ENCODE peak calls at places on chromosomes 3 and 15, in four cellular contexts. K is neural progenitor cell, L is WERI-Rb-1, I is uterus. Z is an unnamed sample. For H3K36me3, the result is how much of the 10 kb centered on the place peaks cover.

GRCh38 chr3:123113889-123114450 is 47.1 kb downstream of the PDIA5 start:
- DNase-seq in K (no peak), I (no peak), L (no peak), Z (no peak)

GRCh38 chr3:87076951-87077350 is 86.0 kb upstream of the VGLL3 start:
- DNase-seq in L (no peak), K (no peak), I (no peak), Z (no peak)

GRCh38 chr3:72411102-72411501 is 437.1 kb downstream of the SHQ1 start:
- DNase-seq in K (no peak), I (no peak), L (no peak), Z (no peak)

GRCh38 chr15:82968066-82968465 is 15.5 kb upstream of the HOMER2 start:
- DNase-seq in I (no peak), L (no peak), K (no peak), Z (no peak)

GRCh38 chr15:34271493-34271892 is 46.7 kb downstream of the EMC4 start:
- DNase-seq in L (no peak), K (no peak), I (peak), Z (no peak)

GRCh38 chr15:70387086-70387485 is 289.4 kb upstream of the TLE3 start:
- DNase-seq in I (no peak), L (no peak), K (no peak), Z (no peak)

GRCh38 chr3:8538904-8539303 is 37.3 kb downstream of the LMCD1 start:
- DNase-seq in L (no peak), I (no peak), K (no peak), Z (no peak)

GRCh38 chr15:63246691-63247464 is 30.5 kb upstream of the APH1B start:
- DNase-seq in I (peak), K (no peak), L (peak), Z (no peak)

GRCh38 chr3:10116138-10116460 is 624 bp downstream of the BRK1 start:
- DNase-seq in K (no peak), L (no peak), I (no peak), Z (no peak)

GRCh38 chr15:63582179-63582578 is 15.0 kb upstream of the FBXL22 start:
- DNase-seq in I (no peak), K (no peak), L (no peak), Z (no peak)

GRCh38 chr3:188775412-188775811 is 396.4 kb upstream of the TPRG1 start:
- DNase-seq in L (no peak), I (no peak), K (no peak), Z (no peak)

GRCh38 chr3:190697502-190697830 is 165.0 kb downstream of the GMNC start:
- DNase-seq in L (no peak), I (no peak), K (no peak), Z (no peak)

GRCh38 chr3:11536132-11536935 is 107.4 kb downstream of the VGLL4 start:
- DNase-seq in I (no peak), L (no peak), K (no peak), Z (no peak)

DNA sequence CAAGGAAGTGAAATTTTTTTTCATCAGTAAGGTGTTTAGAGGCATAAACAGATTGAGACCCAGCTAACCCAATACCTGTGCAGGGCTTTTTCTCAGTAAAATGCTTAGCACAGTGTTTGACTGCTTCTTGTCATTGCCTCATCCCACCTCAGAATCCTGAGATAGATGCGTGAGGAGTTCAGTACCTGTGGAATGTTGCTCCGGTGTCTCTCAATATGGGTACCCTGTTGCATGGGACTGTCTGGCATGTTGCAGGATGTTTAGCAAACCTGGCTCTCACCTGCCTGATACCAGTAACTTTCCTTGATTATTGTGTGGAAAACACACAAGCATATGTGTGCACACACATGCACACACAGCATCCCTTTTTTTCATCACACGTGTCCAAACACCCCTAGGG is 128.4 kb downstream of the MCTP2 start:
- DNase-seq in K (no peak), I (no peak), L (no peak), Z (no peak)
- H3K27ac ChIP-seq in K (no peak), I (no peak), L (no peak), Z (no peak)

GRCh38 chr15:40219801-40220200 is 19.1 kb upstream of the PAK6 start:
- DNase-seq in I (no peak), L (no peak), K (no peak), Z (no peak)

GRCh38 chr15:40217166-40217785 is 21.6 kb upstream of the PAK6 start:
- DNase-seq in K (peak), I (peak), L (peak), Z (peak)

GRCh38 chr15:40226739-40227138 is 12.1 kb upstream of the PAK6 start:
- DNase-seq in K (no peak), L (no peak), I (no peak), Z (no peak)

DNA sequence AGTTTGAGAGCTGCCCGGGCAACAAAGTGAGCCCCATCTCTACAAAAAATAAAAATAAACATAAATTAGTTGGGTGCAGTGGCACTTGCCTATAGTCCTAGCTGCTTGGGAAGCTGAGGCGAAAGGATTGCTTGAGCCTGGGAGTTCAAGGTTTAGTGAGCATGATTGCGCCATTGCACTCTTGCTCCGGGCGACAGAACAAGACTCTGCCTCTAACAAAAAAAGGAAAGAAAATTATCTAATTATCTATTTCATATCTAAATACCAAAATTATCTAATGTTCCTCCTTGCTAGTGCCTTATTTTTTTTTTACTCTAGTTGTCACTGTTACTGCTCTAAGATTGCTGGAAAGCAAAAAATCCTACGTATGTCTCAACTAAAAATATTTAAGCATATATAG is 16.7 kb upstream of the PAK6 start:
- DNase-seq in L (no peak), I (no peak), K (no peak), Z (no peak)
- H3K36me3 ChIP-seq in L (half or more), I (under half), K (under half), Z (under half)

DNA sequence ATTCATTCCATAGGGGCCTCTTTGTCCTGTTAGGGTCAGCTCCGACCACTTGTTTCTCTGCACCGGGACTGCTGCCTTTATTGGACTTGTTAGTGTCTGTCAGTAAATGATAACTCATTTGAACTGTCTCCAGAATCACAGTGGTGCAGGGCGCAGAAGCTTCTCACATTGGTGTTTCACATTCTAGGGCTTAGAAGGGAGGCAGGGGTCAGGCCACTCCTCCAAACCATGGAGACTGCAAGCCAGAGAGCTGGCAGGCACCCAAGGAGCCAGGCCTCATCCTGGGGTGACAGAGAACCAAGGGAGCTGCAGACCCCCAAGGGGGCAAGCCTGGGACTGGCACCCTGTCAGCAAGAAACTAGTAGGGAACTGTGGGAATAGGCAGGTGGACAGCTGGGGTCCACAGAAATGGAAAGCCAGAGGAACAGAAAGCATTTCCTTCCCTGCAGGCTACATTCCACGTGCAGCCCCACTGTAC is 49.1 kb downstream of the CCNL1 start:
- DNase-seq in I (no peak), L (no peak), K (no peak), Z (no peak)
- H3K27ac ChIP-seq in I (no peak), L (no peak), K (no peak), Z (no peak)

DNA sequence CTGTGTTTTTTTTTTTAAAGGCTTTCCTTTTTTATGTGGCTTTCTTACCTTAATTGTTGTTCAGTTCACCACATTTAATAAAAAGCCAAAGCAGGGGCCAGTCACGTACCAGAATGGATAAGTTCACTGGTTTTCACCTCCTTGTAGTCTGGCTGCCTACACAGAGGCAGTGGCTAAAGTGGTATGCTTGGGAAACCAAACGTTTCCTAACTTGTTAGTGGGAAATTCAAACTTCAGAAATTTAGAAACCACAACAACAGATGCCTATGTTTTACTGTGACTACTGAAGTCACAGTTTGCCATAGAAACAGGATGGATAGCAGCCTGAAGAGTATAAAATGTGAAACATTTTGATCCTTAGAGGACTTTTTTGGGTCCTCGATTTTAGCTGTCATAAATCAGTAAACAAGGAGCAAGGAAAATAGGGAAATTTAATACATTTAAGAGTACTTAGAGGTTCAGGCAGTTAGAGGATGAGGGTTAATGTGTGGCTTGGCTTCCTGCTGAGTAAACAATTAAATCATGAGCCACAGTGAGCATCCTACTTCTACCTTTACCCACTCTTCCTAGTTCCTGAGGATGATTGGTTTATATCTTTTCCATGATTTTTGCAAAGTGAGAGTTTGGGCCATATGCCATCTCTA is 48.6 kb downstream of the CMSS1 start:
- DNase-seq in I (no peak), L (no peak), K (no peak), Z (no peak)
- H3K36me3 ChIP-seq in I (under half), L (half or more), K (under half), Z (under half)

GRCh38 chr15:89139613-89140499 is 51.6 kb downstream of the ABHD2 start:
- DNase-seq in L (no peak), I (no peak), K (peak), Z (no peak)
- H3K27ac ChIP-seq in L (no peak), I (peak), K (no peak), Z (no peak)

GRCh38 chr3:125013095-125013494 is 42.7 kb downstream of the HEG1 start:
- DNase-seq in I (no peak), K (no peak), L (no peak), Z (no peak)

GRCh38 chr3:125006190-125006855 is 49.5 kb downstream of the HEG1 start:
- DNase-seq in K (peak), I (no peak), L (no peak), Z (no peak)

GRCh38 chr3:125008766-125009165 is 47.0 kb downstream of the HEG1 start:
- DNase-seq in K (no peak), L (no peak), I (no peak), Z (no peak)

GRCh38 chr3:125011941-125012340 is 43.9 kb downstream of the HEG1 start:
- DNase-seq in I (no peak), L (peak), K (peak), Z (no peak)

DNA sequence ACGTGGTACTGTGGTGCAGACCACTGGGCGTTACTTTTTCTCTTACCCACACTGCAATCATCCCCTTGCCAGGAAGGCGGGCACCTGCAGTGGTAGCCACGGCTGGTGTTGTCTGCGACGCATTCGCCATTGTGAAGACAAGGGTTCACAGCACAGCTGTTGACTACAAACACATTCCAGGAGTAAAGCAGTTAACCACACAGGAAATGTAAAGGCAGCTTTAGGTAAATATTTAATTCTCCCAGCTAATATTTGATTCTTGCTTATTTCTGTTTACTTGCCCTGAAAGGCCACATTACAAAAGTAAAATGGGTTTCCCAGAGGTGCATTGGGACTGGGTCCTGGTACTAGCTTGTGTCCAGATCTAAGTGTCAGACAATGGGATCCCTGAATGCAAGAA is 45.4 kb downstream of the HEG1 start:
- DNase-seq in I (no peak), K (no peak), L (no peak), Z (no peak)
- H3K36me3 ChIP-seq in I (under half), K (under half), L (half or more), Z (half or more)